ENCODE peak calls at places on chromosomes 1 and 21, in six cellular contexts. K is HepG2, C is HL-60, Y is suprapubic skin, J is HCT116, F is K562. O is an unnamed sample.

GRCh38 chr1:111275079-111275478 is 15.6 kb upstream of the CHIA start:
- DNase-seq in C (no peak), F (no peak), Y (peak), K (no peak), J (no peak), O (peak)

GRCh38 chr1:109213824-109214693 is at the start of gene SARS1:
- DNase-seq in C (peak), F (peak), Y (peak), K (peak), J (peak), O (peak)

GRCh38 chr1:202302166-202302565 is 39.6 kb downstream of the UBE2T start:
- DNase-seq in F (no peak), C (no peak), Y (no peak), K (no peak), J (no peak), O (no peak)

GRCh38 chr1:150807674-150808073 is 386 bp downstream of the CTSK start:
- DNase-seq in F (no peak), C (no peak), K (no peak), Y (no peak), J (no peak), O (no peak)

GRCh38 chr1:224510880-224511645 is 76.5 kb upstream of the WDR26 start:
- DNase-seq in K (no peak), C (no peak), Y (no peak), F (peak), J (no peak), O (no peak)

GRCh38 chr1:41221995-41222991 is 19.8 kb downstream of the SCMH1 start:
- DNase-seq in Y (no peak), F (no peak), J (no peak), K (no peak), C (no peak), O (no peak)

GRCh38 chr1:102434421-102434820 is 437.7 kb upstream of the OLFM3 start:
- DNase-seq in C (peak), Y (no peak), K (peak), J (peak), F (no peak), O (peak)

GRCh38 chr21:39048574-39048973 is 134.7 kb downstream of the PSMG1 start:
- DNase-seq in C (no peak), K (no peak), F (no peak), J (no peak), Y (no peak), O (no peak)

GRCh38 chr1:85406887-85407593 is 57.9 kb downstream of the DDAH1 start:
- DNase-seq in K (peak), C (no peak), Y (no peak), J (peak), F (no peak), O (peak)

GRCh38 chr1:12511516-12512468 is 106.2 kb downstream of the DHRS3 start:
- DNase-seq in J (no peak), F (no peak), K (no peak), C (no peak), Y (no peak), O (no peak)

GRCh38 chr1:212651977-212652376 is 43.4 kb downstream of the ATF3 start:
- DNase-seq in C (no peak), Y (no peak), K (no peak), J (no peak), F (no peak), O (no peak)

GRCh38 chr1:50108497-50109073 is at the start of gene ELAVL4:
- DNase-seq in K (no peak), F (no peak), Y (no peak), C (no peak), J (no peak), O (no peak)

GRCh38 chr1:159867322-159868064 is 5.0 kb upstream of the VSIG8 start:
- DNase-seq in F (no peak), J (no peak), C (no peak), K (no peak), Y (no peak), O (no peak)

GRCh38 chr1:149962039-149962647 is 25.5 kb upstream of the MTMR11 start:
- DNase-seq in C (peak), K (peak), J (peak), F (peak), Y (no peak), O (peak)

GRCh38 chr21:29829514-29830255 is 110.1 kb downstream of the GRIK1 start:
- DNase-seq in C (no peak), F (no peak), Y (no peak), K (no peak), J (no peak), O (no peak)

GRCh38 chr1:160777486-160778089 is 18.4 kb upstream of the LY9 start:
- DNase-seq in K (peak), C (no peak), J (peak), F (peak), Y (no peak), O (peak)

GRCh38 chr21:40587786-40588353 is 259.1 kb downstream of the DSCAM start:
- DNase-seq in J (no peak), K (no peak), F (no peak), C (no peak), Y (no peak), O (no peak)

GRCh38 chr1:151281225-151281968 is 702 bp upstream of the ZNF687 start:
- DNase-seq in Y (peak), J (peak), F (peak), K (peak), C (peak), O (peak)

GRCh38 chr1:36321119-36321951 is 2.1 kb downstream of the EVA1B start:
- DNase-seq in Y (peak), J (peak), F (peak), C (no peak), K (no peak), O (no peak)

GRCh38 chr1:225422795-225423517 is 4.9 kb downstream of the LBR start:
- DNase-seq in C (no peak), J (no peak), F (no peak), K (no peak), Y (no peak), O (no peak)

GRCh38 chr1:86067626-86068025 is 88.9 kb downstream of the COL24A1 start:
- DNase-seq in K (no peak), C (no peak), Y (no peak), J (no peak), F (no peak), O (no peak)

GRCh38 chr1:184002071-184002470 is 35.5 kb downstream of the COLGALT2 start:
- DNase-seq in C (no peak), Y (no peak), K (peak), J (peak), F (no peak), O (no peak)

GRCh38 chr1:41108696-41109284 is 87.3 kb upstream of the SLFNL1 start:
- DNase-seq in F (no peak), C (peak), Y (no peak), K (no peak), J (no peak), O (no peak)

GRCh38 chr1:165832902-165833301 is 5.5 kb downstream of the UCK2 start:
- DNase-seq in C (no peak), Y (no peak), F (no peak), K (no peak), J (no peak), O (no peak)

GRCh38 chr1:13607002-13607401 is 23.4 kb downstream of the PDPN start:
- DNase-seq in Y (peak), C (no peak), K (no peak), F (no peak), J (no peak), O (no peak)

GRCh38 chr1:39632491-39633417 is 6.7 kb downstream of the HEYL start:
- DNase-seq in K (no peak), J (no peak), C (no peak), Y (peak), F (peak), O (no peak)

GRCh38 chr21:30168086-30168485 is 1.5 kb upstream of the CLDN17 start:
- DNase-seq in C (no peak), F (no peak), K (no peak), J (no peak), Y (no peak), O (no peak)

GRCh38 chr1:90402893-90403849 is 313.9 kb downstream of the BARHL2 start:
- DNase-seq in J (peak), K (peak), Y (no peak), F (no peak), C (no peak), O (peak)

GRCh38 chr1:203317429-203318228 is 12.3 kb downstream of the BTG2 start:
- DNase-seq in J (no peak), K (no peak), F (no peak), Y (no peak), C (no peak), O (no peak)

GRCh38 chr1:7366286-7366954 is 404.7 kb upstream of the VAMP3 start:
- DNase-seq in C (no peak), Y (no peak), J (no peak), K (no peak), F (no peak), O (no peak)

GRCh38 chr1:16367258-16367967 is 371 bp downstream of the SZRD1 start:
- DNase-seq in C (no peak), J (peak), Y (peak), K (peak), F (peak), O (no peak)

GRCh38 chr1:84141177-84142003 is 2.7 kb upstream of the PRKACB start:
- DNase-seq in C (no peak), Y (no peak), J (no peak), F (no peak), K (no peak), O (no peak)

GRCh38 chr1:40315795-40316594 is 1.1 kb downstream of the COL9A2 start:
- DNase-seq in F (no peak), K (no peak), C (no peak), J (no peak), Y (no peak), O (no peak)

GRCh38 chr1:182615468-182616129 is 11.4 kb upstream of the RGS16 start:
- DNase-seq in F (no peak), J (no peak), Y (peak), K (no peak), C (no peak), O (no peak)

GRCh38 chr1:975896-976683 is 5.8 kb downstream of the PERM1 start:
- DNase-seq in F (peak), C (no peak), K (peak), Y (no peak), J (peak), O (no peak)
- TF ChIP-seq POLR2AphosphoS5 in F (no peak), C (no peak), K (no peak), Y (no peak), J (peak), O (peak)

GRCh38 chr1:5222626-5223025 is 568.2 kb downstream of the AJAP1 start:
- DNase-seq in Y (no peak), F (no peak), J (no peak), C (no peak), K (no peak), O (no peak)
- H3K27ac ChIP-seq in Y (no peak), F (no peak), J (no peak), C (no peak), K (no peak), O (no peak)

GRCh38 chr1:191519519-191519918 is 638.7 kb upstream of the RGS18 start:
- DNase-seq in C (no peak), K (no peak), F (no peak), Y (no peak), J (no peak), O (no peak)

GRCh38 chr1:191520345-191520744 is 637.9 kb upstream of the RGS18 start:
- DNase-seq in K (no peak), C (no peak), J (no peak), Y (no peak), F (no peak), O (no peak)

GRCh38 chr1:191517826-191518225 is 640.4 kb upstream of the RGS18 start:
- DNase-seq in K (no peak), C (no peak), F (no peak), Y (no peak), J (no peak), O (no peak)
- TF ChIP-seq CTCF in K (no peak), C (no peak), F (no peak), Y (no peak), J (no peak), O (no peak)

GRCh38 chr21:37529649-37530048 is 163.1 kb downstream of the DYRK1A start:
- DNase-seq in F (no peak), K (no peak), Y (peak), J (no peak), C (no peak), O (no peak)

GRCh38 chr21:37528150-37528937 is 161.8 kb downstream of the DYRK1A start:
- DNase-seq in C (no peak), K (no peak), J (no peak), Y (peak), F (peak), O (no peak)

GRCh38 chr21:37525810-37526209 is 159.2 kb downstream of the DYRK1A start:
- DNase-seq in J (no peak), K (no peak), C (no peak), F (no peak), Y (no peak), O (no peak)

GRCh38 chr21:37527716-37528115 is 161.1 kb downstream of the DYRK1A start:
- DNase-seq in J (no peak), K (no peak), C (no peak), F (no peak), Y (no peak), O (no peak)

GRCh38 chr21:37527103-37527502 is 160.5 kb downstream of the DYRK1A start:
- DNase-seq in F (no peak), J (no peak), Y (peak), K (no peak), C (no peak), O (no peak)
- TF ChIP-seq POLR2AphosphoS5 in F (no peak), J (no peak), Y (no peak), K (no peak), C (no peak), O (no peak)

GRCh38 chr1:172957491-172957890 is 93.2 kb downstream of the TNFSF18 start:
- DNase-seq in K (no peak), C (no peak), Y (no peak), F (no peak), J (no peak), O (no peak)

GRCh38 chr1:172959578-172959977 is 91.2 kb downstream of the TNFSF18 start:
- DNase-seq in Y (no peak), J (no peak), C (no peak), F (no peak), K (no peak), O (no peak)

GRCh38 chr1:172956871-172957270 is 93.9 kb downstream of the TNFSF18 start:
- DNase-seq in Y (no peak), C (no peak), J (no peak), K (no peak), F (no peak), O (no peak)

GRCh38 chr1:172960019-172960418 is 90.7 kb downstream of the TNFSF18 start:
- DNase-seq in K (no peak), J (no peak), F (no peak), C (no peak), Y (no peak), O (no peak)

GRCh38 chr1:172960454-172961208 is 90.1 kb downstream of the TNFSF18 start:
- DNase-seq in K (no peak), C (no peak), J (no peak), F (no peak), Y (no peak), O (no peak)
- H3K27ac ChIP-seq in K (no peak), C (no peak), J (no peak), F (no peak), Y (no peak), O (no peak)

GRCh38 chr1:58848818-58849411 is 65.1 kb upstream of the JUN start:
- DNase-seq in Y (peak), K (peak), C (no peak), J (peak), F (peak), O (peak)
- TF ChIP-seq CTCF in Y (no peak), K (no peak), C (no peak), J (peak), F (no peak), O (no peak)